ENCODE peak calls at places on chromosomes 4 and X, in four cellular contexts. G, F, O and Z are unnamed samples.

GRCh38 chr4:56698329-56698728 is 17.2 kb upstream of the HOPX start:
- DNase-seq in G (no peak), F (no peak), O (no peak), Z (no peak)

GRCh38 chr4:126807132-126807531 is 825.6 kb upstream of the INTU start:
- DNase-seq in G (no peak), F (no peak), O (no peak), Z (no peak)

GRCh38 chrX:1453951-1454785 is 1.5 kb upstream of the ASMTL start:
- DNase-seq in G (peak), F (peak), O (peak), Z (no peak)

GRCh38 chr4:112214397-112215264 is 17.0 kb upstream of the AP1AR start:
- DNase-seq in G (peak), F (peak), O (peak), Z (no peak)

GRCh38 chr4:5756271-5756670 is 45.3 kb downstream of the EVC start:
- DNase-seq in G (no peak), F (no peak), O (no peak), Z (no peak)

GRCh38 chr4:59759082-59759825 is 1440.9 kb upstream of the ADGRL3 start:
- DNase-seq in G (no peak), F (no peak), O (no peak), Z (no peak)

GRCh38 chr4:150402968-150403367 is 179.0 kb upstream of the MAB21L2 start:
- DNase-seq in G (no peak), F (peak), O (no peak), Z (no peak)

GRCh38 chr4:122178961-122179360 is 26.8 kb downstream of the BLTP1 start:
- DNase-seq in G (no peak), F (no peak), O (no peak), Z (no peak)

GRCh38 chr4:1041147-1041935 is 29.9 kb downstream of the FGFRL1 start:
- DNase-seq in G (peak), F (no peak), O (no peak), Z (no peak)

GRCh38 chr4:141124224-141124623 is 9.0 kb downstream of the RNF150 start:
- DNase-seq in G (no peak), F (no peak), O (no peak), Z (no peak)

GRCh38 chr4:6991771-6992557 is 51.2 kb upstream of the TADA2B start:
- DNase-seq in G (no peak), F (peak), O (no peak), Z (no peak)

GRCh38 chrX:68895339-68896250 is 66.8 kb downstream of the EFNB1 start:
- DNase-seq in G (peak), F (peak), O (peak), Z (no peak)

GRCh38 chr4:155629183-155629825 is 37.3 kb upstream of the GUCY1A1 start:
- DNase-seq in G (no peak), F (no peak), O (no peak), Z (no peak)

GRCh38 chrX:48573690-48574269 is 504 bp upstream of the RBM3 start:
- DNase-seq in G (peak), F (peak), O (no peak), Z (no peak)

GRCh38 chrX:73930300-73930699 is 367.3 kb downstream of the CHIC1 start:
- DNase-seq in G (no peak), F (no peak), O (no peak), Z (no peak)

GRCh38 chrX:3166670-3167455 is 125.6 kb downstream of the ARSF start:
- DNase-seq in G (no peak), F (no peak), O (no peak), Z (no peak)

GRCh38 chr4:179709961-179710624 is 2267.9 kb upstream of the AGA start:
- DNase-seq in G (no peak), F (no peak), O (no peak), Z (no peak)

GRCh38 chr4:14091966-14092365 is 464.4 kb upstream of the BOD1L1 start:
- DNase-seq in G (no peak), F (no peak), O (no peak), Z (no peak)

GRCh38 chr4:112213091-112213490 is 18.5 kb upstream of the AP1AR start:
- DNase-seq in G (no peak), F (no peak), O (peak), Z (no peak)

GRCh38 chrX:139126493-139126892 is 404.0 kb upstream of the F9 start:
- DNase-seq in G (peak), F (peak), O (peak), Z (no peak)

GRCh38 chrX:135977611-135978010 is 3.8 kb upstream of the MMGT1 start:
- DNase-seq in G (no peak), F (no peak), O (no peak), Z (no peak)

GRCh38 chrX:119734897-119735339 is 23.5 kb upstream of the SOWAHD start:
- DNase-seq in G (no peak), F (peak), O (no peak), Z (no peak)

GRCh38 chr4:75895744-75896314 is 6.4 kb downstream of the PPEF2 start:
- DNase-seq in G (peak), F (peak), O (peak), Z (no peak)

GRCh38 chr4:17324431-17324830 is 187.5 kb downstream of the QDPR start:
- DNase-seq in G (peak), F (peak), O (peak), Z (no peak)

DNA sequence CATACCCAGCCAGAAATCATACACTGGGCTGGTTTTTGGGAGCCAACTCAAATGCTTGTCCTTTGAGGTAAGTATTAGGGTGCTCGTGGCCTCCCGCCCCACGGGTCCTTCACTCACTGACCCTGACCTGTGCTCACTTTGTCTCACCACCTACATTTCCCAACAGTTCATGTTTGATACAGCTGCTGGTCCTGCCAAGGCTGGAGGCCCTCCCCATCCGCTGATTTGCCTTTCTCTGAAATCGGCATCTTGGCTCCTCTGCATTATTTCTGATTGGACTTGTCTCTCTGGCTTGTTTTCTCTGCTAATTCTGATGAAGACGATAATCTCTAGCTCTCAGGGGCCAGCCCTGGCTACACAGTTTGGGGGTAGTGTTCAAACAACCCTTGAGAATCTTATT is 70.2 kb downstream of the SORBS2 start:
- DNase-seq in G (no peak), F (no peak), O (no peak), Z (no peak)
- TF ChIP-seq REST in G (no peak), F (no peak), O (no peak), Z (no peak)

DNA sequence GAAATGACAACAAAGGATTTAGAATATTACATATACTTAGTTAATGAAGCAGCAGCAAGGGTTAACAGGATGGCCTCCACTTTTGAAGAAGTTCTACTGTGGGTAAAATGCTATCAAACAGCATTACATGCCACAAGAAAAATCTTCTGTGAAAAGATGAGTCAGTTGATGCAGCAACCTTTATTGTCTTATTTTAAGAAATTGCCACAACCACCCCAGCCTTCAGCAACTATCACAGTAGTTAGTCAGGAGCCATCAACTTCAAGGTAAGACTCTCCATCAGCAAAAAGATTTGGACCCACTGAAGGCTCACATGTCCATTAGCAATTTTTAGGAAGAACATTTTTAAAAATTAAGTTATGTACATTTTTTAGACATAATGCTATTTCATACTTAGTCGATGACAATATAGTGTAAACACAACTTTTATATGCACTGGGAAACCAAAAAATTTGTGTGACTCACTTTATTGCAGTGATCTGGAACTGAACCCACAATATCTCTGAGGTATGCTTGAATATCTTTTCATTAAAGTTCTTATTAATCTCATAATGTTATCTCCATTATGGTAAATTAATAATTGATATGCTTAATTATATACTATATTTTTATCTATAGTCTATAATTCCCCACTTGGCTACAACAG is 81.2 kb downstream of the SPCS3 start:
- DNase-seq in G (no peak), F (no peak), O (no peak), Z (no peak)
- TF ChIP-seq FOXM1 in G (no peak), F (no peak), O (no peak), Z (no peak)

GRCh38 chr4:46484881-46485280 is 95.0 kb upstream of the GABRA2 start:
- DNase-seq in G (no peak), F (no peak), O (no peak), Z (no peak)
- TF ChIP-seq REST in G (no peak), F (no peak), O (no peak), Z (no peak)

DNA sequence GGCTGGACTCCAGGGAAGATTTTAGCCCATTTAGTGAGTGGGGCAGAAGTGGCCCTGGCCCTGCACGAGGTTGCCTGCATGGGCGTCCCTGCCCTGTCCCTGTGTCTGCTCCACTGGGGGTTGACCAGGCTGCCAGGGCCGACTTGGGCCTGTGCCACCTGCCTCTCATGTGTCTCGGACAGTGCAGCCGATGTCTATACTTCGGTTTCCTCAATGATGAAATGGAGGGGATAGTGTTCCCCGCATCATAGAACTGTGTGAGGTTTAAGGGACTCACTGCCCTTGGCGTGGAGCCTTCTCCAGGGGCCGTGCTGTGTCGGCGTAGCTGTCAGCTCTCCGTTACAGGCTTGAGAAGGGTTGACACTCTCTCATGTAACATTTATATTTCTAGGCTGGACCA is 27.0 kb upstream of the MSANTD1 start:
- DNase-seq in G (no peak), F (no peak), O (no peak), Z (no peak)
- TF ChIP-seq FOXM1 in G (no peak), F (no peak), O (no peak), Z (no peak)